ENCODE peak calls at places on chromosomes 5 and 9, in eight cellular contexts. P, C, N, Q, O, E, F and U are unnamed samples.

GRCh38 chr9:38380230-38380871 is 12.2 kb upstream of the ALDH1B1 start:
- DNase-seq in P (no peak), C (peak), N (peak), Q (no peak), O (no peak), E (no peak), F (no peak), U (no peak)

GRCh38 chr5:108093186-108093585 is 288.7 kb downstream of the FBXL17 start:
- DNase-seq in P (no peak), C (peak), N (peak), Q (no peak), O (no peak), E (no peak), F (no peak), U (no peak)

GRCh38 chr9:14318934-14319513 is 5.1 kb upstream of the NFIB start:
- DNase-seq in P (no peak), C (peak), N (no peak), Q (no peak), O (peak), E (no peak), F (no peak), U (no peak)

GRCh38 chr5:52139888-52140580 is 647.7 kb upstream of the ITGA1 start:
- DNase-seq in P (no peak), C (peak), N (peak), Q (no peak), O (peak), E (no peak), F (no peak), U (no peak)

GRCh38 chr5:43570487-43571158 is 13.7 kb upstream of the PAIP1 start:
- DNase-seq in P (no peak), C (no peak), N (no peak), Q (no peak), O (no peak), E (no peak), F (no peak), U (no peak)

GRCh38 chr5:81292130-81292529 is 9.3 kb upstream of the ZCCHC9 start:
- DNase-seq in P (no peak), C (peak), N (no peak), Q (no peak), O (no peak), E (no peak), F (no peak), U (no peak)

GRCh38 chr5:181223729-181224389 is 778 bp downstream of the TRIM41 start:
- DNase-seq in P (peak), C (no peak), N (no peak), Q (no peak), O (no peak), E (peak), F (no peak), U (no peak)

GRCh38 chr5:74816875-74817274 is 49.3 kb downstream of the FAM169A start:
- DNase-seq in P (no peak), C (no peak), N (no peak), Q (no peak), O (no peak), E (no peak), F (no peak), U (no peak)

GRCh38 chr5:123285122-123286011 is 137.8 kb downstream of the CEP120 start:
- DNase-seq in P (no peak), C (no peak), N (no peak), Q (no peak), O (no peak), E (no peak), F (no peak), U (no peak)

GRCh38 chr9:136403538-136403914 is 3.6 kb upstream of the SNAPC4 start:
- DNase-seq in P (peak), C (no peak), N (no peak), Q (peak), O (no peak), E (no peak), F (peak), U (no peak)

GRCh38 chr5:7857918-7858632 is 7.1 kb upstream of the CFAP90 start:
- DNase-seq in P (no peak), C (no peak), N (no peak), Q (no peak), O (no peak), E (no peak), F (no peak), U (no peak)

GRCh38 chr5:21263361-21263760 is 1275.4 kb upstream of the CDH18 start:
- DNase-seq in P (no peak), C (no peak), N (no peak), Q (no peak), O (no peak), E (no peak), F (no peak), U (no peak)

GRCh38 chr9:133787749-133788015 is 49.5 kb upstream of the SARDH start:
- DNase-seq in P (no peak), C (no peak), N (no peak), Q (no peak), O (no peak), E (peak), F (no peak), U (no peak)

GRCh38 chr5:40623480-40624420 is 56.0 kb upstream of the PTGER4 start:
- DNase-seq in P (peak), C (no peak), N (no peak), Q (no peak), O (no peak), E (no peak), F (no peak), U (no peak)

GRCh38 chr9:136093331-136093986 is 1.6 kb downstream of the NACC2 start:
- DNase-seq in P (no peak), C (peak), N (no peak), Q (no peak), O (no peak), E (peak), F (no peak), U (no peak)

GRCh38 chr5:159465604-159466003 is 135.3 kb upstream of the IL12B start:
- DNase-seq in P (no peak), C (peak), N (no peak), Q (no peak), O (no peak), E (no peak), F (no peak), U (no peak)

GRCh38 chr9:124299519-124300090 is 41.9 kb downstream of the NEK6 start:
- DNase-seq in P (no peak), C (peak), N (no peak), Q (no peak), O (no peak), E (no peak), F (no peak), U (no peak)

GRCh38 chr9:129275626-129276247 is 97.7 kb upstream of the IER5L start:
- DNase-seq in P (no peak), C (peak), N (no peak), Q (no peak), O (no peak), E (peak), F (no peak), U (no peak)

GRCh38 chr9:2320126-2320525 is 301.5 kb upstream of the VLDLR start:
- DNase-seq in P (no peak), C (no peak), N (no peak), Q (no peak), O (no peak), E (no peak), F (no peak), U (no peak)

GRCh38 chr5:18807256-18808193 is 1173.3 kb downstream of the TAF11L14 start:
- DNase-seq in P (no peak), C (no peak), N (no peak), Q (no peak), O (no peak), E (no peak), F (no peak), U (no peak)

GRCh38 chr5:167964529-167964928 is 326.9 kb upstream of the WWC1 start:
- DNase-seq in P (no peak), C (peak), N (no peak), Q (no peak), O (no peak), E (no peak), F (no peak), U (no peak)

GRCh38 chr9:99489043-99489378 is 266.9 kb downstream of the SEC61B start:
- DNase-seq in P (no peak), C (no peak), N (no peak), Q (no peak), O (no peak), E (no peak), F (no peak), U (no peak)

GRCh38 chr5:31783762-31784161 is 144.8 kb downstream of the PDZD2 start:
- DNase-seq in P (no peak), C (no peak), N (no peak), Q (no peak), O (no peak), E (no peak), F (no peak), U (no peak)

GRCh38 chr9:37187269-37187668 is 66.9 kb downstream of the ZCCHC7 start:
- DNase-seq in P (no peak), C (no peak), N (no peak), Q (no peak), O (no peak), E (no peak), F (no peak), U (no peak)

GRCh38 chr5:127428748-127429147 is 88.7 kb upstream of the PRRC1 start:
- DNase-seq in P (no peak), C (no peak), N (no peak), Q (no peak), O (no peak), E (no peak), F (no peak), U (no peak)

GRCh38 chr5:150301901-150302300 is 804 bp downstream of the ARSI start:
- DNase-seq in P (no peak), C (peak), N (no peak), Q (no peak), O (no peak), E (no peak), F (no peak), U (no peak)

GRCh38 chr5:113806250-113806649 is 292.8 kb downstream of the YTHDC2 start:
- DNase-seq in P (no peak), C (peak), N (no peak), Q (no peak), O (no peak), E (no peak), F (no peak), U (no peak)

GRCh38 chr9:8014987-8015682 is 215.6 kb upstream of the DMAC1 start:
- DNase-seq in P (no peak), C (peak), N (no peak), Q (no peak), O (no peak), E (no peak), F (no peak), U (no peak)

GRCh38 chr9:32524558-32525461 is 1.2 kb downstream of the RIGI start:
- DNase-seq in P (no peak), C (peak), N (peak), Q (no peak), O (peak), E (no peak), F (no peak), U (no peak)

GRCh38 chr5:67066815-67067214 is 129.8 kb downstream of the CD180 start:
- DNase-seq in P (no peak), C (no peak), N (no peak), Q (no peak), O (no peak), E (no peak), F (no peak), U (no peak)